ENCODE peak calls at places on chromosomes 13 and 19, in six cellular contexts. K is GM23338, E is MM.1S, M is hepatocyte, R is GM23248, O is PC-3. F is an unnamed sample. For H4K20me1 and H3K9me2, the result is how much of the 10 kb centered on the place peaks cover.

GRCh38 chr19:5148794-5149190 is 179.9 kb downstream of the KDM4B start:
- DNase-seq in K (no peak), E (no peak), M (peak), R (peak), O (no peak), F (no peak)

GRCh38 chr13:38954291-38954690 is 36.3 kb downstream of the STOML3 start:
- DNase-seq in K (no peak), E (no peak), M (no peak), R (peak), O (peak), F (no peak)

GRCh38 chr19:7743425-7743841 is 3.9 kb downstream of the CD209 start:
- DNase-seq in K (no peak), E (no peak), M (no peak), R (no peak), O (no peak), F (peak)

GRCh38 chr13:47556703-47557102 is 444.4 kb downstream of the SUCLA2 start:
- DNase-seq in K (no peak), E (no peak), M (no peak), R (no peak), O (no peak), F (no peak)

GRCh38 chr19:35715981-35716734 is 1.6 kb upstream of the KMT2B start:
- DNase-seq in K (peak), E (peak), M (peak), R (peak), O (peak), F (no peak)

GRCh38 chr19:15284091-15284490 is 48.2 kb downstream of the BRD4 start:
- DNase-seq in K (no peak), E (no peak), M (no peak), R (no peak), O (no peak), F (no peak)

GRCh38 chr19:5966215-5966614 is 11.7 kb downstream of the RANBP3 start:
- DNase-seq in K (no peak), E (no peak), M (peak), R (peak), O (no peak), F (no peak)

GRCh38 chr19:15264933-15265206 is 32.6 kb upstream of the EPHX3 start:
- DNase-seq in K (no peak), E (no peak), M (no peak), R (no peak), O (no peak), F (no peak)

GRCh38 chr19:17037966-17038500 is 11.4 kb upstream of the CPAMD8 start:
- DNase-seq in K (no peak), E (no peak), M (no peak), R (peak), O (no peak), F (no peak)

GRCh38 chr13:49954674-49955455 is 18.7 kb upstream of the SPRYD7 start:
- DNase-seq in K (no peak), E (no peak), M (peak), R (peak), O (no peak), F (no peak)

GRCh38 chr13:70297219-70297618 is 189.0 kb upstream of the KLHL1 start:
- DNase-seq in K (no peak), E (no peak), M (no peak), R (no peak), O (no peak), F (no peak)

GRCh38 chr13:48505597-48506091 is 27.2 kb downstream of the RCBTB2 start:
- DNase-seq in K (no peak), E (peak), M (no peak), R (peak), O (no peak), F (peak)

GRCh38 chr19:57813919-57814504 is 701 bp downstream of the ZNF552 start:
- DNase-seq in K (peak), E (no peak), M (peak), R (peak), O (peak), F (no peak)

GRCh38 chr13:75264611-75265010 is 217.4 kb downstream of the TBC1D4 start:
- DNase-seq in K (peak), E (no peak), M (no peak), R (no peak), O (no peak), F (no peak)

GRCh38 chr13:60754691-60755090 is 357.7 kb downstream of the TDRD3 start:
- DNase-seq in K (no peak), E (no peak), M (no peak), R (no peak), O (no peak), F (no peak)

GRCh38 chr19:42362891-42363440 is 27.1 kb downstream of the CNFN start:
- DNase-seq in K (no peak), E (no peak), M (peak), R (no peak), O (no peak), F (no peak)

GRCh38 chr13:110680852-110681251 is 25.1 kb downstream of the CARS2 start:
- DNase-seq in K (peak), E (peak), M (no peak), R (peak), O (peak), F (peak)

GRCh38 chr19:5186293-5187050 is 154.1 kb downstream of the PTPRS start:
- DNase-seq in K (no peak), E (no peak), M (no peak), R (peak), O (no peak), F (no peak)

GRCh38 chr13:50080158-50080855 is 65.1 kb downstream of the KCNRG start:
- DNase-seq in K (peak), E (peak), M (peak), R (peak), O (no peak), F (peak)

GRCh38 chr13:28049215-28049614 is 51.2 kb downstream of the FLT3 start:
- DNase-seq in K (no peak), E (no peak), M (no peak), R (no peak), O (no peak), F (no peak)

GRCh38 chr13:43472980-43473379 is 313.8 kb downstream of the ENOX1 start:
- DNase-seq in K (no peak), E (no peak), M (no peak), R (peak), O (no peak), F (no peak)

GRCh38 chr19:13056052-13056660 is 46.5 kb downstream of the LYL1 start:
- DNase-seq in K (peak), E (no peak), M (peak), R (peak), O (peak), F (no peak)

GRCh38 chr19:15563931-15564330 is 51.1 kb upstream of the CYP4F8 start:
- DNase-seq in K (no peak), E (no peak), M (no peak), R (no peak), O (no peak), F (no peak)

GRCh38 chr13:29749401-29750177 is 100.8 kb downstream of the UBL3 start:
- DNase-seq in K (no peak), E (no peak), M (no peak), R (peak), O (no peak), F (no peak)

GRCh38 chr19:33310606-33311325 is 8.4 kb upstream of the CEBPA start:
- DNase-seq in K (peak), E (no peak), M (no peak), R (no peak), O (peak), F (no peak)

GRCh38 chr19:20154636-20155035 is 12.4 kb upstream of the ZNF486 start:
- DNase-seq in K (no peak), E (no peak), M (no peak), R (no peak), O (no peak), F (no peak)

GRCh38 chr13:27857271-27857670 is 62.5 kb upstream of the PDX1 start:
- DNase-seq in K (peak), E (no peak), M (no peak), R (no peak), O (no peak), F (no peak)

GRCh38 chr19:45884682-45885555 is 1.0 kb downstream of the IRF2BP1 start:
- DNase-seq in K (peak), E (no peak), M (no peak), R (peak), O (no peak), F (no peak)

GRCh38 chr13:98481511-98481951 is 95.4 kb downstream of the STK24 start:
- DNase-seq in K (no peak), E (no peak), M (no peak), R (no peak), O (no peak), F (no peak)
- H4K20me1 ChIP-seq in K (half or more), E (under half), M (under half), R (under half), O (under half), F (under half)

GRCh38 chr13:30880756-30881155 is 25.3 kb upstream of the MEDAG start:
- DNase-seq in K (no peak), E (no peak), M (peak), R (peak), O (peak), F (no peak)
- H3K4me2 ChIP-seq in K (no peak), E (no peak), M (peak), R (peak), O (no peak), F (no peak)

GRCh38 chr19:28574212-28574611 is 638.7 kb downstream of the UQCRFS1 start:
- DNase-seq in K (no peak), E (no peak), M (no peak), R (no peak), O (no peak), F (no peak)
- H3K9me2 ChIP-seq in K (under half), E (under half), M (under half), R (under half), O (under half), F (under half)

GRCh38 chr19:38838208-38838985 is 6.8 kb upstream of the ECH1 start:
- DNase-seq in K (no peak), E (no peak), M (peak), R (no peak), O (peak), F (no peak)

GRCh38 chr19:38837656-38838121 is 6.1 kb upstream of the ECH1 start:
- DNase-seq in K (no peak), E (no peak), M (peak), R (peak), O (peak), F (no peak)

GRCh38 chr19:38834590-38834989 is 3.0 kb upstream of the ECH1 start:
- DNase-seq in K (peak), E (no peak), M (no peak), R (no peak), O (no peak), F (no peak)

GRCh38 chr19:38837304-38837626 is 5.7 kb upstream of the ECH1 start:
- DNase-seq in K (no peak), E (no peak), M (peak), R (no peak), O (no peak), F (no peak)

GRCh38 chr19:38836438-38837303 is 5.1 kb upstream of the ECH1 start:
- DNase-seq in K (no peak), E (no peak), M (no peak), R (no peak), O (no peak), F (no peak)
- H4K20me1 ChIP-seq in K (under half), E (under half), M (under half), R (under half), O (under half), F (under half)

GRCh38 chr13:80408270-80408669 is 67.3 kb upstream of the SPRY2 start:
- DNase-seq in K (peak), E (no peak), M (no peak), R (no peak), O (peak), F (no peak)

GRCh38 chr13:80419416-80419815 is 78.5 kb upstream of the SPRY2 start:
- DNase-seq in K (no peak), E (no peak), M (no peak), R (no peak), O (no peak), F (no peak)

DNA sequence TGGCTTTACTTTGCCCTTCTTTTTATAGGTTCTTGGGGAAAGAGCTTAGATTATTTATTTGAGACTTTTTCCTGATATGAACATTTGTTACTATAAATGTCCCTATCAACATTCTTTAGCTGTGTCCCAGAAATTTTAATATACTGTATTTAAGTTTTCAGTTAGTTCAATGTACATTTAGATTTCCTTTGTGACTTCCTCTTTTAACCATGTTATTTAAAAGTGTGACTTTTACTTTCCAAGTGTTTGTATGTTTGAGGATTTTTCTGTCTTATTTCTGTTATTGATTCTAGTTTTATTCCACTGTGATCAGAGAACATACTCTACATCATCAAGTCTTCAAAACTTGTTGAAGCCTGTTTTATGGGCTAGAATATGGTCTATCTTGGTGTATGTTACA is 72.7 kb upstream of the SPRY2 start:
- DNase-seq in K (no peak), E (no peak), M (no peak), R (no peak), O (no peak), F (no peak)
- H3K4me2 ChIP-seq in K (no peak), E (no peak), M (no peak), R (no peak), O (no peak), F (no peak)

GRCh38 chr13:24146961-24147569 is 13.5 kb upstream of the SPATA13 start:
- DNase-seq in K (no peak), E (no peak), M (no peak), R (peak), O (no peak), F (no peak)
- H3K9me2 ChIP-seq in K (under half), E (under half), M (under half), R (under half), O (under half), F (under half)

GRCh38 chr19:52935434-52935833 is 12.2 kb upstream of the ZNF888 start:
- DNase-seq in K (no peak), E (no peak), M (peak), R (no peak), O (peak), F (no peak)

GRCh38 chr19:52936151-52936957 is 13.1 kb upstream of the ZNF888 start:
- DNase-seq in K (no peak), E (no peak), M (peak), R (no peak), O (no peak), F (no peak)

GRCh38 chr19:52941941-52942370 is 18.7 kb upstream of the ZNF888 start:
- DNase-seq in K (peak), E (peak), M (peak), R (peak), O (peak), F (peak)

GRCh38 chr19:52942371-52943133 is 19.3 kb upstream of the ZNF888 start:
- DNase-seq in K (peak), E (peak), M (peak), R (peak), O (peak), F (peak)

GRCh38 chr19:52936958-52937334 is 13.7 kb upstream of the ZNF888 start:
- DNase-seq in K (no peak), E (no peak), M (peak), R (no peak), O (no peak), F (no peak)
- H4K20me1 ChIP-seq in K (under half), E (under half), M (under half), R (under half), O (under half), F (under half)

DNA sequence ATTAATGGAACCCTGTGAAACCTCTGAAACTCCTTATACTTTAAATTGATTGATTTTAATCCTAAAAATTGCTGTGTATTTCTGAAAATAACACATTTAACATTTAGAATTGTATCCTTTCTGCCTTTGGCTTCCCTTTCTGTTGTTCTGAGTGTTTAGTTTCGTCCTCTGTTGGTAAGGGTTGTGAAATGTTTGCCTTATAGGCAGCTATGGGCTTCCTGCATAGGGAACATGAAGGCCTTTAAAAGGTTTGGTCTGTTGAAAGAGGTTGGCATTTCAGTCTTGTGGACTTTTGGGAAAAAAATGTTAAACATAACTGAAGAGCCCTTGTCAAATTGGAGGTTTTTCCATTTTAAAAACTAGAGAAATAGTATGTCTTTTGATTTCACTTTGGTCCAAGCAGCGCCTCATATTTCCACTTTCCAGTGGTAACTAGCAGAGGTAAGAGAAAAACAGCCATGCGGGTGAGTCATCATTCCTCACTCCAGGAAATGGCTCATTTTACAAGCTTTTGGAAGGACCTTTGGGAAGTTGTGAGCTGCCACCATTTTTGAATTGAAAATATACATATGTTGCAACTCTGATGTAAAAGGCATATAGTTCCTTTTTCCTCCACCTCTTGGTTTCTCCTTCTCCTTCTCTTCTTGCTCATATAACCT is 22.8 kb downstream of the GPC6 start:
- DNase-seq in K (no peak), E (no peak), M (peak), R (peak), O (peak), F (no peak)
- H3K4me2 ChIP-seq in K (peak), E (no peak), M (peak), R (peak), O (peak), F (no peak)

DNA sequence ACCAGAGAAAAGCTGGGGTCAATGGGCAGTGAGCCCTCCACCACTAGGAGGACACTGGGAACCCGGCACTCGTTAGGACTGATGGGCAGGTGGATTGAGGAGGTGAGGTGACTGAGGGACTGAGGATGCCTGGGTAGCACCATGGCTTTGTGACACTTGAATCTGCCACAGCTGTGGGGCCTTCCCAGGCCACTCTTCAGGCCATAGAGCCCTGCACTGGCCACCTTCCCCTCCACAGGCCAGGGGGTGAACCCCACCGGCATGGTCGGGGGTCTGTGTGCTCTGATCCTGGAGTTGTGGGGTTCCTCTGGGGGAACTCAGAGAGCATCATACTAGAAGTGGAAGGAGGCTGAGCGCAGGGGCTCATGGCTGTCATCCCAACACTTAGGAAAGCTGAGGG is 423.5 kb downstream of the ZNF536 start:
- DNase-seq in K (no peak), E (no peak), M (no peak), R (no peak), O (no peak), F (no peak)
- H3K9me2 ChIP-seq in K (under half), E (under half), M (under half), R (under half), O (under half), F (under half)

DNA sequence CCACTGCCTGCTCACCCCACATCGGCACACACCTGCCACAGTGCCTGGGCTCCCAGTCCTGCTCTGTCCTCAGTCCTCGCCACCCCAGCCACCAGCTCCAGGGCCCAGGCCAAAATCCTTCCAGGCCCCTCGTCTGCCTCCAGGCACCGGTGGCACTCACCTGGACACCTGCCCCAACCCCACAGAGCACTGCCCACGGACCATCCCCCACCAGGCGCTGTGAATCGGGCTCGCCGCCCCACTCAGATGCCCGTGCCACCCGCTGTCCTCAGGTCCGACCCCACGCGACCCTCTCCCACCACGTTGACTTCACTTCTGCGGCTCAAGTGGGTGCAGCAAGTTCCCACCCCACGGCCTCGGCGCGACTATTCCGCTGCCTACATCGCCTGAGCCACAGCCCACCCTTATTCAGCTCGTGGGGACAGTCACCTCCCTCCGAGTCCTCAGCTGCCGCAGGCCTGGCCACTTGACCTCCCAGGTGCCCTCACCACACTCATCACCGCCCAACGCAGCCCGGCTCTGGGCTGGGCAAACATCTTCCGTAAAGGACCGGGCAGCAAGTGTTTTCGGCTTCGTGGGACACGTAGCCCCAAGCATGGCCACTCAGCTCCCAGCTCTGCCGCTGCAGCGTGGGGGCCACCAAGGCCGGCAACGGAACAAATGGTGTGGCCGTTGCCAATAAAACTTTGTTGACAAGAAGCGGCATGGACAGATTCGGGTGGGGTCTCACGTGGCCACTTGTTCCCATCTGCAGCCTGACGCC is 5.7 kb downstream of the PIP5K1C start:
- DNase-seq in K (no peak), E (no peak), M (no peak), R (no peak), O (no peak), F (no peak)
- H4K20me1 ChIP-seq in K (under half), E (under half), M (half or more), R (under half), O (under half), F (under half)

F was measured in OCI-LY7.